ENCODE peak calls at places on chromosomes 3 and 15, in six cellular contexts. One of them, this sample, is unnamed.

GRCh38 chr3:158570999-158571702 is at the start of gene MLF1:
- DNase-seq in CD8-positive, alpha-beta memory T cell: peak; percentile 65
- DNase-seq in T-helper 2 cell: peak; percentile 80
- DNase-seq in HEK293T: peak; percentile 98
- DNase-seq in head of caudate nucleus: peak; percentile 99
- DNase-seq in stomach: peak; percentile 92
- DNase-seq in this sample: peak; percentile 72

GRCh38 chr3:196323723-196324122 is 5.7 kb upstream of the DYNLT2B start:
- DNase-seq in CD8-positive, alpha-beta memory T cell: no peak
- DNase-seq in stomach: no peak
- DNase-seq in head of caudate nucleus: no peak
- DNase-seq in HEK293T: peak; percentile 39
- DNase-seq in T-helper 2 cell: no peak
- DNase-seq in this sample: no peak

GRCh38 chr3:39972508-39972907 is 163.1 kb downstream of the MYRIP start:
- DNase-seq in T-helper 2 cell: no peak
- DNase-seq in HEK293T: no peak
- DNase-seq in CD8-positive, alpha-beta memory T cell: no peak
- DNase-seq in stomach: no peak
- DNase-seq in head of caudate nucleus: no peak
- DNase-seq in this sample: no peak

GRCh38 chr3:119514637-119515036 is 16.3 kb downstream of the TIMMDC1 start:
- DNase-seq in HEK293T: no peak
- DNase-seq in T-helper 2 cell: no peak
- DNase-seq in head of caudate nucleus: no peak
- DNase-seq in stomach: no peak
- DNase-seq in CD8-positive, alpha-beta memory T cell: no peak
- DNase-seq in this sample: no peak

GRCh38 chr3:18201315-18201714 is 223.8 kb downstream of the SATB1 start:
- DNase-seq in head of caudate nucleus: no peak
- DNase-seq in stomach: no peak
- DNase-seq in HEK293T: no peak
- DNase-seq in T-helper 2 cell: no peak
- DNase-seq in CD8-positive, alpha-beta memory T cell: no peak
- DNase-seq in this sample: no peak

GRCh38 chr15:33083232-33084006 is 111.1 kb downstream of the FMN1 start:
- DNase-seq in HEK293T: no peak
- DNase-seq in stomach: no peak
- DNase-seq in T-helper 2 cell: no peak
- DNase-seq in CD8-positive, alpha-beta memory T cell: no peak
- DNase-seq in head of caudate nucleus: no peak
- DNase-seq in this sample: no peak

GRCh38 chr3:13462125-13462629 is 17.9 kb upstream of the HDAC11 start:
- DNase-seq in HEK293T: no peak
- DNase-seq in CD8-positive, alpha-beta memory T cell: no peak
- DNase-seq in stomach: no peak
- DNase-seq in head of caudate nucleus: no peak
- DNase-seq in T-helper 2 cell: no peak
- DNase-seq in this sample: no peak

GRCh38 chr15:92809064-92809879 is 90.9 kb upstream of the CHD2 start:
- DNase-seq in HEK293T: peak; percentile 96
- DNase-seq in T-helper 2 cell: peak; percentile 97
- DNase-seq in stomach: peak; percentile 99
- DNase-seq in CD8-positive, alpha-beta memory T cell: peak; percentile 96
- DNase-seq in head of caudate nucleus: peak; percentile 98
- DNase-seq in this sample: peak; percentile 97

GRCh38 chr3:66800941-66801545 is 197.1 kb upstream of the KBTBD8 start:
- DNase-seq in T-helper 2 cell: no peak
- DNase-seq in HEK293T: no peak
- DNase-seq in CD8-positive, alpha-beta memory T cell: no peak
- DNase-seq in head of caudate nucleus: no peak
- DNase-seq in stomach: no peak
- DNase-seq in this sample: no peak

GRCh38 chr3:38004415-38005075 is 14.0 kb downstream of the VILL start:
- DNase-seq in T-helper 2 cell: peak; percentile 30
- DNase-seq in HEK293T: peak; percentile 62
- DNase-seq in CD8-positive, alpha-beta memory T cell: peak; percentile 35
- DNase-seq in stomach: peak; percentile 91
- DNase-seq in head of caudate nucleus: peak; percentile 87
- DNase-seq in this sample: peak; percentile 57

GRCh38 chr15:98085003-98085639 is 124.6 kb downstream of the ARRDC4 start:
- DNase-seq in HEK293T: peak; percentile 40
- DNase-seq in CD8-positive, alpha-beta memory T cell: no peak
- DNase-seq in head of caudate nucleus: no peak
- DNase-seq in stomach: peak; percentile 47
- DNase-seq in T-helper 2 cell: no peak
- DNase-seq in this sample: peak; percentile 32

GRCh38 chr3:52792961-52793695 is 1.5 kb upstream of the ITIH3 start:
- DNase-seq in CD8-positive, alpha-beta memory T cell: no peak
- DNase-seq in T-helper 2 cell: no peak
- DNase-seq in stomach: no peak
- DNase-seq in HEK293T: no peak
- DNase-seq in head of caudate nucleus: no peak
- DNase-seq in this sample: no peak

GRCh38 chr3:68945231-68945630 is 12.9 kb upstream of the TAFA4 start:
- DNase-seq in stomach: no peak
- DNase-seq in HEK293T: no peak
- DNase-seq in CD8-positive, alpha-beta memory T cell: no peak
- DNase-seq in head of caudate nucleus: no peak
- DNase-seq in T-helper 2 cell: no peak
- DNase-seq in this sample: no peak

GRCh38 chr3:110419571-110419970 is 652.0 kb upstream of the NECTIN3 start:
- DNase-seq in head of caudate nucleus: no peak
- DNase-seq in T-helper 2 cell: no peak
- DNase-seq in CD8-positive, alpha-beta memory T cell: no peak
- DNase-seq in stomach: no peak
- DNase-seq in HEK293T: no peak
- DNase-seq in this sample: no peak

This sample was measured in activated CD4-positive, alpha-beta T cell treated with anti-CD3 and anti-CD28 coated beads for 4 hours.